ENCODE peak calls at places on chromosomes 16 and 17, in eight cellular contexts. N is colonic mucosa, O is IMR-90, I is thoracic aorta, Q is GM06990, K is bronchial epithelial cell, E is brain microvascular endothelial cell, G is heart left ventricle. J is an unnamed sample.

GRCh38 chr17:59105852-59106462 is 723 bp downstream of the TRIM37 start:
- DNase-seq in N (peak; percentile 80), Q (no peak), K (peak; percentile 47), G (peak; percentile 54), O (peak; percentile 41), I (peak; percentile 5), E (peak; percentile 37), J (peak; percentile 80)

GRCh38 chr16:3029499-3030127 is 5.8 kb downstream of the THOC6 start:
- DNase-seq in I (no peak), K (peak; percentile 32), Q (peak; percentile 59), E (no peak), G (no peak), O (peak; percentile 31), N (no peak), J (no peak)

GRCh38 chr17:64596439-64596838 is 65.7 kb downstream of the SMURF2 start:
- DNase-seq in E (no peak), G (no peak), O (no peak), N (no peak), I (no peak), Q (no peak), K (no peak), J (no peak)

GRCh38 chr16:27492588-27492979 is 57.1 kb downstream of the GTF3C1 start:
- DNase-seq in N (no peak), K (no peak), E (no peak), G (no peak), O (no peak), I (no peak), Q (no peak), J (no peak)

GRCh38 chr17:81519284-81520020 is 6.9 kb upstream of the ACTG1 start:
- DNase-seq in K (peak; percentile 31), E (no peak), I (no peak), Q (peak; percentile 83), O (no peak), G (no peak), N (peak; percentile 82), J (peak; percentile 84)

GRCh38 chr16:80147021-80147680 is 393.6 kb upstream of the DYNLRB2 start:
- DNase-seq in Q (no peak), E (no peak), O (no peak), K (no peak), I (no peak), G (no peak), N (peak; percentile 27), J (no peak)

GRCh38 chr16:75238132-75238852 is 13.1 kb downstream of the BCAR1 start:
- DNase-seq in G (peak; percentile 87), E (peak; percentile 81), N (peak; percentile 38), Q (no peak), K (no peak), I (peak; percentile 62), O (peak; percentile 91), J (peak; percentile 61)

GRCh38 chr16:81101702-81102101 is 5.5 kb upstream of the GCSH start:
- DNase-seq in O (no peak), Q (no peak), K (no peak), N (no peak), G (no peak), I (no peak), E (no peak), J (no peak)

GRCh38 chr17:7442142-7442541 is 2.7 kb upstream of the CHRNB1 start:
- DNase-seq in K (no peak), O (no peak), I (no peak), Q (no peak), N (no peak), E (no peak), G (no peak), J (no peak)
- H3K27me3 ChIP-seq in K (no peaks in the 10 kb centered on the region), O (peaks cover 50% of the 10 kb centered on the region), I (peaks cover 5% of the 10 kb centered on the region), Q (no peaks in the 10 kb centered on the region), N (peaks cover 38% of the 10 kb centered on the region), E (peaks cover 32% of the 10 kb centered on the region), G (peaks cover 59% of the 10 kb centered on the region), J (peaks cover 58% of the 10 kb centered on the region)

GRCh38 chr16:84862804-84863484 is 43.2 kb downstream of the CRISPLD2 start:
- DNase-seq in O (no peak), G (no peak), Q (no peak), N (no peak), I (no peak), K (no peak), E (no peak), J (no peak)
- H3K36me3 ChIP-seq in O (peaks cover 58% of the 10 kb centered on the region), G (no peaks in the 10 kb centered on the region), Q (no peaks in the 10 kb centered on the region), N (no peaks in the 10 kb centered on the region), I (no peaks in the 10 kb centered on the region), K (no peaks in the 10 kb centered on the region), E (peaks cover 28% of the 10 kb centered on the region), J (peaks cover 26% of the 10 kb centered on the region)

GRCh38 chr16:790086-790485 is 1.7 kb downstream of the CHTF18 start:
- DNase-seq in N (no peak), E (no peak), Q (no peak), G (no peak), I (no peak), O (no peak), K (no peak), J (no peak)

GRCh38 chr16:787261-787966 is 767 bp downstream of the RPUSD1 start:
- DNase-seq in Q (no peak), O (no peak), K (no peak), N (no peak), I (no peak), E (no peak), G (no peak), J (peak; percentile 60)

GRCh38 chr16:788399-789126 is at the start of gene CHTF18:
- DNase-seq in K (peak; percentile 59), N (peak; percentile 91), E (peak; percentile 83), O (peak; percentile 86), G (peak; percentile 93), Q (peak; percentile 94), I (peak; percentile 57), J (peak; percentile 92)

GRCh38 chr16:789451-789850 is 1.0 kb downstream of the CHTF18 start:
- DNase-seq in Q (no peak), O (no peak), I (no peak), E (no peak), G (no peak), K (no peak), N (no peak), J (no peak)

GRCh38 chr16:787978-788398 is at the start of gene RPUSD1:
- DNase-seq in K (no peak), O (no peak), I (no peak), E (no peak), N (no peak), G (no peak), Q (no peak), J (peak; percentile 64)
- TF ChIP-seq CTCF in K (no peak), O (no peak), I (no peak), E (peak; percentile 7), N (no peak), G (no peak), Q (no peak), J (peak; percentile 8)

GRCh38 chr17:14269473-14269872 is 31.4 kb upstream of the HS3ST3B1 start:
- DNase-seq in N (no peak), Q (no peak), I (no peak), O (no peak), K (no peak), G (no peak), E (no peak), J (no peak)

GRCh38 chr17:14268264-14268663 is 31.6 kb upstream of the CDRT15 start:
- DNase-seq in G (no peak), E (no peak), N (no peak), Q (no peak), O (no peak), K (no peak), I (no peak), J (no peak)

GRCh38 chr17:14270508-14270907 is 30.4 kb upstream of the HS3ST3B1 start:
- DNase-seq in N (no peak), I (no peak), G (no peak), E (no peak), Q (no peak), O (no peak), K (no peak), J (no peak)
- H3K27me3 ChIP-seq in N (no peaks in the 10 kb centered on the region), I (no peaks in the 10 kb centered on the region), G (no peaks in the 10 kb centered on the region), E (no peaks in the 10 kb centered on the region), Q (no peaks in the 10 kb centered on the region), O (peaks cover 22% of the 10 kb centered on the region), K (peaks cover 2% of the 10 kb centered on the region), J (no peaks in the 10 kb centered on the region)

GRCh38 chr16:70160388-70160787 is 13.2 kb upstream of the CLEC18C start:
- DNase-seq in Q (no peak), O (no peak), I (no peak), K (no peak), E (no peak), N (no peak), G (no peak), J (no peak)

GRCh38 chr16:70162041-70162451 is 11.5 kb upstream of the CLEC18C start:
- DNase-seq in O (peak; percentile 80), E (peak; percentile 47), Q (no peak), G (no peak), N (no peak), K (peak; percentile 85), I (no peak), J (no peak)

GRCh38 chr16:70159355-70160348 is 13.9 kb upstream of the CLEC18C start:
- DNase-seq in O (peak; percentile 58), E (no peak), G (no peak), N (no peak), K (no peak), Q (no peak), I (no peak), J (no peak)

GRCh38 chr16:70160821-70161220 is 12.8 kb upstream of the CLEC18C start:
- DNase-seq in N (no peak), Q (no peak), G (no peak), O (no peak), K (no peak), I (no peak), E (no peak), J (no peak)

GRCh38 chr16:70161350-70161749 is 12.2 kb upstream of the CLEC18C start:
- DNase-seq in N (no peak), O (no peak), Q (no peak), K (no peak), E (no peak), G (no peak), I (no peak), J (no peak)
- H3K36me3 ChIP-seq in N (peaks cover 24% of the 10 kb centered on the region), O (peaks cover 40% of the 10 kb centered on the region), Q (peaks cover 39% of the 10 kb centered on the region), K (peaks cover 12% of the 10 kb centered on the region), E (peaks cover 7% of the 10 kb centered on the region), G (peaks cover 49% of the 10 kb centered on the region), I (peaks cover 59% of the 10 kb centered on the region), J (peaks cover 64% of the 10 kb centered on the region)

GRCh38 chr16:13234999-13235398 is 333.6 kb downstream of the SHISA9 start:
- DNase-seq in G (no peak), I (no peak), O (no peak), N (no peak), K (no peak), E (no peak), Q (no peak), J (no peak)
- TF ChIP-seq CTCF in G (no peak), I (no peak), O (no peak), N (no peak), K (no peak), E (no peak), Q (no peak), J (no peak)

GRCh38 chr17:79374087-79374486 is 236.8 kb downstream of the RBFOX3 start:
- DNase-seq in K (no peak), E (no peak), N (no peak), O (no peak), I (no peak), Q (no peak), G (no peak), J (no peak)
- H3K27me3 ChIP-seq in K (peaks cover 4% of the 10 kb centered on the region), E (no peaks in the 10 kb centered on the region), N (peaks cover 5% of the 10 kb centered on the region), O (peaks cover 10% of the 10 kb centered on the region), I (no peaks in the 10 kb centered on the region), Q (peaks cover 1% of the 10 kb centered on the region), G (peaks cover 11% of the 10 kb centered on the region), J (peaks cover 39% of the 10 kb centered on the region)